ENCODE peak calls at places on chromosomes 6 and 20, in nine cellular contexts. P is AG20443; M is T-helper 2 cell; D is astrocyte of the cerebellum; Z is head of caudate nucleus; B is T-cell; V is naive thymus-derived CD4-positive, alpha-beta T cell; Y is AG09319; S is AML-193. X is an unnamed sample.

GRCh38 chr6:26159417-26160273 is 72.4 kb downstream of the HFE start:
- DNase-seq in P (peak; percentile 25), M (peak; percentile 76), D (no peak), Z (no peak), B (no peak), V (peak; percentile 37), Y (no peak), S (no peak), X (peak; percentile 52)

GRCh38 chr6:34792605-34793500 is 970 bp downstream of the BLTP3A start:
- DNase-seq in P (peak; percentile 61), M (peak; percentile 54), D (no peak), Z (no peak), B (no peak), V (peak; percentile 18), Y (no peak), S (peak; percentile 97), X (peak; percentile 64)

GRCh38 chr20:62819494-62820174 is 2.8 kb downstream of the COL9A3 start:
- DNase-seq in P (peak; percentile 77), M (no peak), D (no peak), Z (no peak), B (no peak), V (no peak), Y (no peak), S (no peak), X (no peak)

GRCh38 chr6:6560909-6561308 is 27.6 kb upstream of the LY86 start:
- DNase-seq in P (no peak), M (no peak), D (no peak), Z (no peak), B (no peak), V (no peak), Y (no peak), S (peak; percentile 38), X (no peak)

GRCh38 chr6:47478233-47479155 is 905 bp downstream of the CD2AP start:
- DNase-seq in P (peak; percentile 17), M (no peak), D (no peak), Z (no peak), B (no peak), V (peak; percentile 17), Y (no peak), S (peak; percentile 33), X (peak; percentile 63)

GRCh38 chr6:43171284-43172126 is 436 bp downstream of the SRF start:
- DNase-seq in P (no peak), M (peak; percentile 48), D (no peak), Z (no peak), B (no peak), V (peak; percentile 50), Y (no peak), S (no peak), X (no peak)

GRCh38 chr6:15682965-15683822 is 20.4 kb upstream of the DTNBP1 start:
- DNase-seq in P (no peak), M (no peak), D (no peak), Z (no peak), B (no peak), V (no peak), Y (no peak), S (peak; percentile 34), X (no peak)

GRCh38 chr6:3324262-3324942 is 65.7 kb downstream of the PSMG4 start:
- DNase-seq in P (peak; percentile 83), M (no peak), D (peak; percentile 76), Z (no peak), B (no peak), V (no peak), Y (peak; percentile 28), S (no peak), X (no peak)

GRCh38 chr6:167146977-167147376 is 10.8 kb downstream of the GPR31 start:
- DNase-seq in P (no peak), M (no peak), D (no peak), Z (no peak), B (no peak), V (no peak), Y (no peak), S (no peak), X (peak; percentile 84)

GRCh38 chr6:44041461-44042260 is 85.6 kb downstream of the MRPL14 start:
- DNase-seq in P (peak; percentile 93), M (no peak), D (peak; percentile 90), Z (peak; percentile 68), B (no peak), V (no peak), Y (peak; percentile 92), S (no peak), X (peak; percentile 69)

GRCh38 chr6:118725944-118726343 is 74.6 kb upstream of the CEP85L start:
- DNase-seq in P (no peak), M (peak; percentile 81), D (no peak), Z (no peak), B (peak; percentile 37), V (peak; percentile 25), Y (no peak), S (peak; percentile 65), X (peak; percentile 24)

GRCh38 chr20:20370087-20370575 is 2.2 kb downstream of the INSM1 start:
- DNase-seq in P (no peak), M (no peak), D (no peak), Z (no peak), B (no peak), V (no peak), Y (no peak), S (no peak), X (peak; percentile 39)

GRCh38 chr20:23152308-23152892 is 66.3 kb upstream of the CD93 start:
- DNase-seq in P (peak; percentile 77), M (no peak), D (no peak), Z (no peak), B (no peak), V (no peak), Y (peak; percentile 38), S (peak; percentile 48), X (no peak)

GRCh38 chr20:39433461-39433860 is 471.3 kb downstream of the DHX35 start:
- DNase-seq in P (no peak), M (no peak), D (no peak), Z (no peak), B (no peak), V (no peak), Y (no peak), S (no peak), X (no peak)

GRCh38 chr6:131868836-131869235 is 61.0 kb downstream of the ENPP1 start:
- DNase-seq in P (peak; percentile 13), M (no peak), D (no peak), Z (no peak), B (no peak), V (no peak), Y (no peak), S (no peak), X (no peak)

GRCh38 chr6:24720131-24720603 is 1.2 kb upstream of the C6orf62 start:
- DNase-seq in P (peak; percentile 53), M (peak; percentile 92), D (no peak), Z (peak; percentile 38), B (peak; percentile 42), V (peak; percentile 81), Y (no peak), S (peak; percentile 31), X (peak; percentile 46)

GRCh38 chr6:37010402-37010892 is 5.0 kb downstream of the FGD2 start:
- DNase-seq in P (no peak), M (no peak), D (no peak), Z (no peak), B (no peak), V (no peak), Y (no peak), S (no peak), X (no peak)

GRCh38 chr6:138500867-138501446 is 1.7 kb upstream of the NHSL1 start:
- DNase-seq in P (no peak), M (no peak), D (no peak), Z (no peak), B (no peak), V (no peak), Y (no peak), S (no peak), X (no peak)

GRCh38 chr6:153668758-153669157 is 370.3 kb upstream of the OPRM1 start:
- DNase-seq in P (no peak), M (no peak), D (no peak), Z (no peak), B (no peak), V (no peak), Y (no peak), S (no peak), X (no peak)

GRCh38 chr20:8251201-8251575 is 119.1 kb downstream of the PLCB1 start:
- DNase-seq in P (no peak), M (no peak), D (no peak), Z (no peak), B (no peak), V (no peak), Y (no peak), S (no peak), X (no peak)

GRCh38 chr6:167304912-167305311 is 13.8 kb downstream of the UNC93A start:
- DNase-seq in P (no peak), M (no peak), D (no peak), Z (no peak), B (no peak), V (no peak), Y (no peak), S (no peak), X (no peak)